ENCODE peak calls at places on chromosomes 7 and 10, in five cellular contexts. Z is fibroblast of lung, U is H1, T is astrocyte, V is Karpas-422. G is an unnamed sample.

GRCh38 chr7:70435634-70436033 is 696.3 kb upstream of the GALNT17 start:
- DNase-seq in T (no peak), V (no peak), U (no peak), Z (no peak), G (no peak)

GRCh38 chr7:151408839-151409554 is 841 bp downstream of the WDR86 start:
- DNase-seq in Z (peak; percentile 14), V (no peak), T (no peak), U (peak; percentile 75), G (no peak)

GRCh38 chr10:92880233-92880861 is 32.0 kb downstream of the EXOC6 start:
- DNase-seq in Z (peak; percentile 40), V (peak; percentile 69), T (peak; percentile 34), U (no peak), G (peak; percentile 17)

GRCh38 chr10:22911889-22912762 is 15.7 kb upstream of the ARMC3 start:
- DNase-seq in U (no peak), V (no peak), Z (peak; percentile 37), T (peak; percentile 10), G (no peak)

GRCh38 chr7:94300176-94300835 is 94.4 kb upstream of the COL1A2 start:
- DNase-seq in V (no peak), Z (peak; percentile 37), U (no peak), T (no peak), G (no peak)

GRCh38 chr7:88306590-88307048 is at the start of gene STEAP4:
- DNase-seq in Z (peak; percentile 58), V (no peak), T (peak; percentile 44), U (peak; percentile 69), G (peak; percentile 78)

GRCh38 chr10:76333331-76333730 is 901.9 kb downstream of the LRMDA start:
- DNase-seq in U (no peak), Z (no peak), T (no peak), V (no peak), G (no peak)

GRCh38 chr10:3147117-3147820 is 25.3 kb downstream of the PITRM1 start:
- DNase-seq in Z (no peak), V (no peak), U (no peak), T (no peak), G (no peak)

GRCh38 chr7:68730194-68730593 is 868.1 kb upstream of the AUTS2 start:
- DNase-seq in V (no peak), U (no peak), T (no peak), Z (no peak), G (no peak)

GRCh38 chr7:131546126-131546525 is 10.3 kb downstream of the PODXL start:
- DNase-seq in U (no peak), V (no peak), Z (no peak), T (no peak), G (no peak)

GRCh38 chr7:32206987-32207386 is 136.8 kb upstream of the PDE1C start:
- DNase-seq in V (no peak), T (peak; percentile 11), U (peak; percentile 73), Z (peak; percentile 25), G (no peak)

GRCh38 chr10:34504534-34504933 is 310.6 kb downstream of the PARD3 start:
- DNase-seq in T (peak; percentile 74), Z (peak; percentile 83), V (no peak), U (no peak), G (peak; percentile 76)

GRCh38 chr7:69781412-69781846 is 183.2 kb downstream of the AUTS2 start:
- DNase-seq in U (no peak), V (no peak), Z (peak; percentile 78), T (peak; percentile 70), G (no peak)

GRCh38 chr7:119931230-119931824 is 341.6 kb upstream of the KCND2 start:
- DNase-seq in T (peak; percentile 37), Z (peak; percentile 45), V (no peak), U (no peak), G (no peak)

GRCh38 chr10:72801263-72801868 is 92.2 kb upstream of the OIT3 start:
- DNase-seq in V (no peak), Z (no peak), U (no peak), T (no peak), G (no peak)

GRCh38 chr10:1166101-1166827 is 110.1 kb downstream of the WDR37 start:
- DNase-seq in U (no peak), V (no peak), T (no peak), Z (no peak), G (no peak)

GRCh38 chr7:157526604-157527003 is 189.8 kb downstream of the DNAJB6 start:
- DNase-seq in V (no peak), T (peak; percentile 2), U (peak; percentile 47), Z (no peak), G (no peak)

GRCh38 chr7:152588350-152588749 is 87.6 kb downstream of the XRCC2 start:
- DNase-seq in V (no peak), T (peak; percentile 91), U (no peak), Z (peak; percentile 90), G (peak; percentile 65)

GRCh38 chr7:432933-433332 is 86.7 kb downstream of the PDGFA start:
- DNase-seq in Z (no peak), T (no peak), U (no peak), V (no peak), G (no peak)

GRCh38 chr10:77289790-77290189 is 347.8 kb downstream of the KCNMA1 start:
- DNase-seq in T (no peak), U (no peak), V (no peak), Z (no peak), G (no peak)

GRCh38 chr10:22541900-22542299 is 172.5 kb downstream of the PIP4K2A start:
- DNase-seq in V (no peak), Z (no peak), T (no peak), U (no peak), G (no peak)

GRCh38 chr7:98011996-98012395 is 22.0 kb upstream of the OCM2 start:
- DNase-seq in T (no peak), V (no peak), U (no peak), Z (no peak), G (no peak)

GRCh38 chr7:128299109-128299514 is 44.6 kb downstream of the RBM28 start:
- DNase-seq in V (no peak), T (no peak), U (peak; percentile 58), Z (no peak), G (no peak)

GRCh38 chr7:6729492-6730342 is 23.0 kb upstream of the ZNF12 start:
- DNase-seq in U (peak; percentile 93), V (peak; percentile 96), T (peak; percentile 84), Z (peak; percentile 89), G (peak; percentile 75)

GRCh38 chr10:62527019-62527827 is 153.1 kb downstream of the ZNF365 start:
- DNase-seq in T (no peak), Z (no peak), U (no peak), V (peak; percentile 51), G (no peak)

GRCh38 chr10:86953747-86954680 is 3.4 kb downstream of the MMRN2 start:
- DNase-seq in Z (peak; percentile 67), V (no peak), T (peak; percentile 48), U (peak; percentile 80), G (no peak)

GRCh38 chr10:102814873-102815661 is 22.1 kb downstream of the CYP17A1 start:
- DNase-seq in Z (peak; percentile 72), V (no peak), T (peak; percentile 60), U (no peak), G (no peak)

DNA sequence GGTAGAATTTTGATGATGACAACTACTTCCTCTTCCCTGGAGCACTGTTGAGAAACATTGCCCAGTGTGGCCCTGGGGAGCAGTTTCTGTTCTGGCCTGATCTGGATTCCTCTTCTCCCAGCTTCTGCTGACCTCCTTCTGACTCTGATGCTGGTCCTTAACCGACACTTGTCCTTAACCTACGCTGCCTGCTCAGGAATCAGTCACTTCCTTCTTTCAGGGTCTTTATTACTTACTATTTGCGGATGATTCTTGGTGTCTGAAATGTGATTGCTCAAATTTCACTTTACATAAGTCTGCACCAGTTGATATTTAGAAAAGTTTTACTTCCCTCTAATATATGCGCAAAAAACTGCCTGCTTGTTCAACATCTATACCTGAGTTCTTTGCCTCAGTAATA is 164.1 kb downstream of the PTEN start:
- DNase-seq in V (peak; percentile 77), Z (no peak), U (no peak), T (no peak), G (no peak)
- H3K27ac ChIP-seq in V (peak overlapping the region; percentile 95), Z (no peak overlapping the region), U (no peak overlapping the region), T (no peak overlapping the region), G (no peak overlapping the region)

GRCh38 chr10:126549326-126549725 is 121.2 kb downstream of the C10orf90 start:
- DNase-seq in Z (peak; percentile 55), V (no peak), U (no peak), T (peak; percentile 49), G (no peak)
- H3K4me2 ChIP-seq in Z (no peak overlapping the region), V (no peak overlapping the region), U (no peak overlapping the region), T (no peak overlapping the region), G (no peak overlapping the region)

GRCh38 chr7:95441042-95441823 is 6.4 kb upstream of the PON2 start:
- DNase-seq in V (no peak), T (peak; percentile 52), Z (peak; percentile 58), U (no peak), G (peak; percentile 40)
- H2AFZ ChIP-seq in V (no peak overlapping the region), T (no peak overlapping the region), Z (no peak overlapping the region), U (no peak overlapping the region), G (no peak overlapping the region)

GRCh38 chr10:61164458-61165160 is 220.6 kb upstream of the RHOBTB1 start:
- DNase-seq in V (no peak), U (no peak), T (no peak), Z (no peak), G (peak; percentile 3)
- H3K27ac ChIP-seq in V (no peak overlapping the region), U (no peak overlapping the region), T (no peak overlapping the region), Z (no peak overlapping the region), G (no peak overlapping the region)

DNA sequence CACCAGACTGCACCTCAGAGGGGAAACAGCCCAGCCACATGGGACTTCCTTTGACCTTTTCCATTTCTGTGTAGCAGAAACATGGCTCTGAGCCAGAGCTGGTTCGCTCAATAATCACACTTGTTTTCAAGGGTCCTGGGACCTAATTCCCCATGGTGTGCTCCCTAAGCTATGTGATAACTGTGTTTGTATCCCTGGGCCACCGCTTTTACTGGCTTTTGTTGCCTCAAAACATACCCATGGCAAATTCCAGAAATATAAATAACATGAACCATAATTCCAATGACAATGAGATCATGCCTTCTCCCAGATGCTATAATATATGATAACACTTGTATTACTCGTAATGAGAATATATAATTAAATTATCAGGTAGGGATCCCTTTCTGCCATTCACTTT is 196.4 kb downstream of the GFRA1 start:
- DNase-seq in T (no peak), Z (no peak), U (no peak), V (no peak), G (no peak)
- H3K4me2 ChIP-seq in T (no peak overlapping the region), Z (no peak overlapping the region), U (no peak overlapping the region), V (no peak overlapping the region), G (no peak overlapping the region)

GRCh38 chr7:55021053-55021452 is 2.2 kb downstream of the EGFR start:
- DNase-seq in V (no peak), Z (peak; percentile 16), U (no peak), T (no peak), G (peak; percentile 32)

GRCh38 chr7:55019329-55019690 is 493 bp downstream of the EGFR start:
- DNase-seq in U (no peak), V (no peak), T (no peak), Z (peak; percentile 36), G (no peak)

GRCh38 chr7:55019691-55020480 is 1.1 kb downstream of the EGFR start:
- DNase-seq in V (no peak), Z (peak; percentile 29), U (peak; percentile 61), T (no peak), G (peak; percentile 27)

GRCh38 chr7:55021951-55022617 is 3.3 kb downstream of the EGFR start:
- DNase-seq in T (peak; percentile 68), V (no peak), U (no peak), Z (peak; percentile 77), G (peak; percentile 55)

DNA sequence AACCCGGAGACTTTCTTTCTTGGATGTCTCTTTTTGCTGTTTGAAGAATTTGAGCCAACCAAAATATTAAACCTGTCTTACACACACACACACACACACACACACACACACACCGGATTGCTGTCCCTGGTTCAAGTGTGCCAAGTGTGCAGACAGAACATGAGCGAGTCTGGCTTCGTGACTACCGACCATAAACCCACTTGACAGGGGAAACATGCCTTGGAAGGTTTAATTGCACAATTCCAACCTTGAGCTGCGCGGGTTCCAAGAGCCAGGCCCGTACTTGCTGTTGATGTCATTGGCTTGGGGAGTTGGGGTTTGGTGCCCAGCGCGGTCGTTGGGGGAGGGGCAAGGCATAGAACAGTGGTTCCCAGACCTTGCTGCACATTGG is 1.7 kb downstream of the EGFR start:
- DNase-seq in U (no peak), Z (peak; percentile 72), T (peak; percentile 70), V (no peak), G (peak; percentile 93)
- H2AFZ ChIP-seq in U (no peak overlapping the region), Z (no peak overlapping the region), T (no peak overlapping the region), V (no peak overlapping the region), G (no peak overlapping the region)